ENCODE peak calls at places on chromosomes 7 and 10, in eight cellular contexts. F is uterus, S is psoas muscle, G is spleen, W is MM.1S, K is right lobe of liver, L is HL-60, U is IMR-90. A is an unnamed sample.

GRCh38 chr10:90112681-90113080 is 411.3 kb downstream of the KIF20B start:
- DNase-seq in W (no peak), F (no peak), G (no peak), S (no peak), U (peak; percentile 6), K (no peak), L (no peak), A (no peak)

GRCh38 chr10:34613491-34613890 is 201.6 kb downstream of the PARD3 start:
- DNase-seq in W (no peak), K (no peak), S (no peak), L (no peak), U (no peak), F (no peak), G (no peak), A (no peak)

GRCh38 chr7:54921116-54921515 is 97.7 kb upstream of the EGFR start:
- DNase-seq in K (no peak), W (no peak), U (no peak), L (no peak), S (no peak), G (no peak), F (no peak), A (no peak)

GRCh38 chr10:133614830-133615580 is 11.6 kb downstream of the FRG2B start:
- DNase-seq in L (no peak), W (no peak), K (no peak), U (no peak), S (no peak), G (no peak), F (no peak), A (no peak)

GRCh38 chr10:103512166-103512565 is 18.7 kb downstream of the NEURL1 start:
- DNase-seq in U (no peak), L (no peak), K (no peak), F (no peak), W (no peak), G (peak; percentile 36), S (no peak), A (no peak)

GRCh38 chr10:124703372-124703771 is 40.8 kb downstream of the FAM53B start:
- DNase-seq in G (peak; percentile 72), U (no peak), S (no peak), L (no peak), F (no peak), W (no peak), K (no peak), A (no peak)

GRCh38 chr7:93226310-93226709 is at the start of gene HEPACAM2:
- DNase-seq in G (no peak), L (no peak), F (no peak), U (no peak), S (no peak), K (no peak), W (no peak), A (no peak)

GRCh38 chr10:470339-471003 is 219.0 kb downstream of the DIP2C start:
- DNase-seq in K (no peak), G (no peak), F (no peak), U (no peak), W (no peak), S (no peak), L (no peak), A (no peak)

GRCh38 chr10:124601431-124602120 is 140.0 kb downstream of the LHPP start:
- DNase-seq in U (no peak), F (no peak), W (no peak), G (peak; percentile 93), K (peak; percentile 13), L (no peak), S (peak; percentile 9), A (peak; percentile 9)

GRCh38 chr10:13402016-13402415 is 53.9 kb upstream of the SEPHS1 start:
- DNase-seq in F (no peak), K (no peak), L (no peak), S (no peak), G (no peak), W (no peak), U (no peak), A (no peak)

GRCh38 chr7:46569117-46569433 is 648.0 kb upstream of the IGFBP3 start:
- DNase-seq in K (no peak), W (no peak), F (no peak), S (no peak), L (no peak), G (no peak), U (no peak), A (no peak)

GRCh38 chr10:104650072-104650471 is 9.0 kb downstream of the SORCS3 start:
- DNase-seq in F (no peak), S (no peak), K (no peak), G (no peak), L (no peak), W (no peak), U (no peak), A (no peak)

GRCh38 chr10:15225511-15225910 is 57.0 kb upstream of the NMT2 start:
- DNase-seq in K (no peak), W (no peak), F (no peak), G (no peak), S (no peak), L (no peak), U (no peak), A (no peak)

DNA sequence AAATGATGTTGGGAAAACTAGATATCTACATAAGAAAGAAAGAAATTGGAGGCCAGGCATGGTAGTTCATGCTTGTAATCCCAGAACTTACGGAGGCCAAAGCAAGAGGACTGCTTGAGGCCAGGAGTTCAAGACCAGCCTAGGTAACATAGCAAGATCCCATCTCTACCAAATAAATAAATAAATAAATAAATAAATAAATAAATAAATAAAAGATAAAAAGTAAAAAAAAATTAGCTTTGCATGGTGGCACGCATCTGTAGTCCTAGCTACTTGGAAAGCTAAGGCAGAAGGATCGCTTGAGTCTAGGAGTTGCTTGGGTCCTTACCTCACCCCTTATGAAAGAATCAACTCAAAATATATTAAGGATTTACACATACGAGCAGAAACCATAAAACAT is 193.5 kb upstream of the NOBOX start:
- DNase-seq in U (no peak), G (no peak), W (no peak), F (no peak), K (no peak), L (no peak), S (no peak), A (no peak)
- H3K27ac ChIP-seq in U (no peak overlapping the region), G (no peak overlapping the region), W (no peak overlapping the region), F (no peak overlapping the region), K (no peak overlapping the region), L (no peak overlapping the region), S (no peak overlapping the region), A (no peak overlapping the region)

GRCh38 chr7:964401-965231 is 10.1 kb upstream of the ADAP1 start:
- DNase-seq in F (peak; percentile 63), L (peak; percentile 71), K (peak; percentile 24), S (peak; percentile 39), U (peak; percentile 25), W (peak; percentile 56), G (peak; percentile 73), A (peak; percentile 66)
- TF ChIP-seq CTCF in F (no peak), L (peak; percentile 20), K (no peak), S (peak; percentile 24), U (no peak), W (peak; percentile 41), G (no peak), A (peak; percentile 46)

GRCh38 chr10:77969029-77969635 is 42.6 kb upstream of the DLG5 start:
- DNase-seq in F (peak; percentile 45), K (no peak), G (no peak), S (no peak), W (no peak), L (no peak), U (no peak), A (no peak)

GRCh38 chr10:77973276-77973675 is 46.7 kb upstream of the DLG5 start:
- DNase-seq in F (no peak), W (no peak), U (no peak), L (no peak), G (peak; percentile 12), S (no peak), K (no peak), A (no peak)

GRCh38 chr10:77972148-77972547 is 45.6 kb upstream of the DLG5 start:
- DNase-seq in K (no peak), L (no peak), U (no peak), F (no peak), W (no peak), G (no peak), S (no peak), A (no peak)

GRCh38 chr10:77971804-77972144 is 45.2 kb upstream of the DLG5 start:
- DNase-seq in F (no peak), U (no peak), K (no peak), W (no peak), S (no peak), G (peak; percentile 18), L (no peak), A (no peak)

DNA sequence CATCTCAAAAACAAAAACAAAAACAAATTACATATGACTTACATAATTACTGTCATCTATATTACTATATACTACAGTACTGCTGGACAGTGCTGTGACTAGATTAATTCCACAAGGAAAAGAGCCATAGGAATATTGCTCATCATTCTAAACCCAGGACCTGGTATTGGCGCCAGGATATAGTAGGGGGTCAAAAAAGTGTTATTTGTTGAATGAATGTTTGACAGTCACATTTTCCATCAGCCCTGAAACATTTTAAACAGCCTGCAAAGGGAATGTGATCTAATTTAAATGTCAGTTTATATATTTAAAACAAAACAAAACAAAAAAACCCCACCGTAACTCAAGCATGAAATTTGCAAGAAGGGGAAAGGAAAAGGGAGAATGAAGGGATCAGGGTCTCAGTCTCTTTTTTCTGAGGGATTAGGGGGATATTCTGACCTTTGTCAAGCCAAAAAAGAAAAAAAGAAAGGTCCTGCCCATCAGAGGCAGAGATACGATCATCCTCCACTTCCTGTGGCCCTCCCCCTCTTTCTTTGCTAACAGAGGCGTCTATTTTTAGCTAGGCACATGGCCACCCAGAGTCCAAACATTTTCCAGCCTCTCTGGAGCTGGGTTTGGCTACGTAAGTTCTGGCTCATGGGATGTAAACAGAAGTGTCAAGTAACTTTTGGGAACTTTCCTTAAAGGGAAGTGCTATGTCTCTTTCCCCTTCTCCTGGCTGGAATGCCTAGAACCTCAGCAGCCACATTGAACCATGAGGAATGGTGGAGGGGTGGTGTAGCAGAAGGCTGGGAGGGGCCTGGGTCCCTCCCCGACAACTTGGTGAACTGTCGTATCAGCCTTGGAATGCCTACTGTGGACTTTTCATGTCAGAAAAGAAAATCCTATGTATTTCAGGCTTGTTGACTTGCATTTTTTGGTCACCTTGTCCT is 44.6 kb upstream of the DLG5 start:
- DNase-seq in G (peak; percentile 33), K (peak; percentile 42), F (peak; percentile 79), U (peak; percentile 98), S (peak; percentile 65), W (peak; percentile 33), L (peak; percentile 2), A (peak; percentile 86)
- H3K4me3 ChIP-seq in G (no peak overlapping the region), K (no peak overlapping the region), F (no peak overlapping the region), U (peak overlapping the region; percentile 23), S (peak overlapping the region; percentile 33), W (no peak overlapping the region), L (no peak overlapping the region), A (no peak overlapping the region)

GRCh38 chr10:109898007-109898406 is 25.3 kb downstream of the XPNPEP1 start:
- DNase-seq in G (no peak), F (no peak), L (no peak), S (no peak), U (no peak), W (no peak), K (no peak), A (no peak)

GRCh38 chr10:109899578-109900355 is 23.5 kb downstream of the XPNPEP1 start:
- DNase-seq in W (no peak), F (peak; percentile 59), U (peak; percentile 51), K (no peak), S (no peak), L (no peak), G (no peak), A (no peak)

GRCh38 chr10:109895848-109896247 is 27.5 kb downstream of the XPNPEP1 start:
- DNase-seq in S (no peak), W (no peak), G (no peak), U (no peak), K (no peak), L (no peak), F (no peak), A (no peak)

GRCh38 chr10:109895095-109895818 is 28.1 kb downstream of the XPNPEP1 start:
- DNase-seq in F (no peak), W (no peak), K (no peak), S (peak; percentile 69), G (no peak), U (peak; percentile 60), L (no peak), A (peak; percentile 71)

GRCh38 chr10:109898666-109899577 is 24.4 kb downstream of the XPNPEP1 start:
- DNase-seq in F (no peak), L (no peak), K (peak; percentile 36), W (no peak), S (no peak), U (peak; percentile 55), G (no peak), A (no peak)
- H3K27ac ChIP-seq in F (peak overlapping the region; percentile 80), L (no peak overlapping the region), K (peak overlapping the region; percentile 44), W (no peak overlapping the region), S (peak overlapping the region; percentile 59), U (no peak overlapping the region), G (peak overlapping the region; percentile 22), A (peak overlapping the region; percentile 77)

A was measured in heart right ventricle.